ENCODE peak calls at places on chromosomes 11 and 22, in six cellular contexts. W is progenitor cell of endocrine pancreas, P is thoracic aorta, T is uterus, K is esophagus muscularis mucosa, U is HepG2. E is an unnamed sample.
A peak's percentile ranks its signal among the peaks of the same experiment; 100 is the strongest.

GRCh38 chr11:71102251-71102995 is 150.0 kb downstream of the SHANK2 start:
- DNase-seq in K (no peak), U (no peak), P (no peak), T (no peak), W (no peak), E (no peak)

GRCh38 chr11:33040127-33040861 is 922 bp downstream of the TCP11L1 start:
- DNase-seq in K (no peak), T (peak; percentile 24), P (no peak), W (no peak), U (no peak), E (no peak)

GRCh38 chr11:67628710-67629385 is 889 bp downstream of the NUDT8 start:
- DNase-seq in K (no peak), U (no peak), T (no peak), W (no peak), P (no peak), E (no peak)

GRCh38 chr22:49751318-49751967 is 76.2 kb downstream of the BRD1 start:
- DNase-seq in P (no peak), K (peak; percentile 55), W (no peak), T (no peak), U (no peak), E (peak; percentile 24)

GRCh38 chr11:19071255-19071654 is 10.7 kb upstream of the MRGPRX2 start:
- DNase-seq in K (no peak), U (peak; percentile 78), W (peak; percentile 61), P (no peak), T (peak; percentile 55), E (peak; percentile 68)

GRCh38 chr11:88799749-88800500 is 265.9 kb downstream of the GRM5 start:
- DNase-seq in P (no peak), W (no peak), K (no peak), U (no peak), T (no peak), E (no peak)

GRCh38 chr11:15266999-15267398 is 152.3 kb downstream of the INSC start:
- DNase-seq in U (no peak), W (no peak), P (no peak), K (no peak), T (no peak), E (no peak)

GRCh38 chr11:117179048-117179999 is 781 bp downstream of the SIDT2 start:
- DNase-seq in K (no peak), U (no peak), P (no peak), W (no peak), T (no peak), E (no peak)

GRCh38 chr11:34198523-34198922 is 93.1 kb downstream of the NAT10 start:
- DNase-seq in T (no peak), P (no peak), U (no peak), W (no peak), K (no peak), E (no peak)

GRCh38 chr11:15336016-15336415 is 221.3 kb downstream of the INSC start:
- DNase-seq in K (no peak), W (no peak), U (no peak), P (no peak), T (no peak), E (no peak)

GRCh38 chr22:24011735-24012068 is 598 bp downstream of the CABIN1 start:
- DNase-seq in T (no peak), W (no peak), K (no peak), P (no peak), U (no peak), E (no peak)

GRCh38 chr11:39011822-39012221 is 2413.8 kb upstream of the RAG2 start:
- DNase-seq in T (no peak), U (no peak), P (no peak), W (no peak), K (no peak), E (no peak)

GRCh38 chr11:128289048-128289447 is 298.3 kb downstream of the ETS1 start:
- DNase-seq in T (no peak), U (no peak), K (no peak), W (no peak), P (no peak), E (no peak)

GRCh38 chr22:47776329-47776728 is 1013.9 kb downstream of the TBC1D22A start:
- DNase-seq in K (no peak), T (no peak), P (no peak), W (no peak), U (no peak), E (no peak)

GRCh38 chr11:864118-864827 is 21.6 kb downstream of the TSPAN4 start:
- DNase-seq in K (no peak), T (no peak), W (no peak), P (no peak), U (no peak), E (no peak)

GRCh38 chr22:26471522-26471921 is 12.1 kb downstream of the HPS4 start:
- DNase-seq in T (no peak), W (no peak), P (no peak), U (peak; percentile 31), K (no peak), E (no peak)

GRCh38 chr11:93567406-93567819 is 24.2 kb upstream of the SMCO4 start:
- DNase-seq in W (no peak), P (peak; percentile 77), T (peak; percentile 47), U (no peak), K (no peak), E (peak; percentile 95)

GRCh38 chr11:28649922-28650321 is 541.7 kb downstream of the METTL15 start:
- DNase-seq in W (no peak), U (no peak), T (no peak), P (no peak), K (no peak), E (no peak)

GRCh38 chr11:105720096-105720495 is 110.2 kb downstream of the GRIA4 start:
- DNase-seq in U (no peak), T (no peak), P (no peak), W (no peak), K (no peak), E (no peak)

GRCh38 chr11:132126973-132127900 is 756.8 kb downstream of the NTM start:
- DNase-seq in P (no peak), K (no peak), T (no peak), U (peak; percentile 3), W (no peak), E (peak; percentile 70)

GRCh38 chr22:41359376-41359775 is 22.4 kb upstream of the TEF start:
- DNase-seq in T (no peak), U (no peak), P (no peak), W (no peak), K (no peak), E (no peak)

GRCh38 chr22:45709004-45709739 is 37.5 kb downstream of the ATXN10 start:
- DNase-seq in K (no peak), T (no peak), U (peak; percentile 59), P (no peak), W (no peak), E (no peak)

GRCh38 chr22:17205432-17205831 is 13.8 kb downstream of the ADA2 start:
- DNase-seq in K (no peak), P (no peak), T (no peak), W (no peak), U (no peak), E (no peak)

GRCh38 chr22:17198188-17199130 is 20.8 kb downstream of the ADA2 start:
- DNase-seq in P (no peak), W (peak; percentile 49), K (no peak), U (no peak), T (peak; percentile 22), E (no peak)

GRCh38 chr22:17199131-17199731 is 20.0 kb downstream of the ADA2 start:
- DNase-seq in W (peak; percentile 21), P (no peak), T (peak; percentile 36), K (no peak), U (no peak), E (no peak)

DNA sequence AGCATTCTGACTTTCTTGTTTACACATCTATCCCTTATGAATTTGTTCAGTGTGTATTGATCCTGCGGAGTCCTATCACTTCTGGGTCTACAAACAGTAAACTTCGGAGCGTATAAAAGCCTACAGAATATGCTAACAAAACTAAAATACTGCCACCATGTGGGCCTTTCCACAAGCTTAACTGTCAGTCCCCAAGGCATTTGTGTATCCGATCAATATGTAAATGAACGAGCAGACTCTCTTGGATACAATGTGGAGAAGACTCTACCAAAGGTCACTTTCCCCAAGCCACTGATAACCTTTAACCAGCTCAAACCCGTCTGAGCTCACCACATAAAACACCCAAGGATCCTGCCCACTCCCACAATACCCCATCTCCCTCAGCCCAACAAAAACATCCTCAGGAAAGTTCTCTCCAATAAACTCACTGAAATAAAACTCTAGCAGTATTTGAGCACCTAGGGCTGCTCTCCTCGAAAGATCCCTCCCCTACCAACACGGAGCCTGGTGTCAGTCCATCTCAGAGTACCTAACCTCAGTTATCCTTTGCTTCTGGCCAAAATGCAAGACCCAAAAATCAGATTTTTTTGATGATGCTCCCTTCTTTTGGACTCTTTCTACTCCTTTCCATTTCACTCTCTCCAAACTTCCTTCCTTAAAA is 17.8 kb downstream of the ADA2 start:
- DNase-seq in U (peak; percentile 53), W (no peak), K (no peak), T (no peak), P (no peak), E (no peak)
- TF ChIP-seq CTCF in U (peak; percentile 68), W (peak; percentile 57), K (peak; percentile 4), T (no peak), P (no peak), E (no peak)

GRCh38 chr11:66467034-66467659 is 442 bp downstream of the PELI3 start:
- DNase-seq in P (no peak), W (peak; percentile 49), K (no peak), U (no peak), T (no peak), E (no peak)
- TF ChIP-seq CTCF in P (peak; percentile 62), W (peak; percentile 59), K (peak; percentile 66), U (peak; percentile 11), T (no peak), E (peak; percentile 55)

DNA sequence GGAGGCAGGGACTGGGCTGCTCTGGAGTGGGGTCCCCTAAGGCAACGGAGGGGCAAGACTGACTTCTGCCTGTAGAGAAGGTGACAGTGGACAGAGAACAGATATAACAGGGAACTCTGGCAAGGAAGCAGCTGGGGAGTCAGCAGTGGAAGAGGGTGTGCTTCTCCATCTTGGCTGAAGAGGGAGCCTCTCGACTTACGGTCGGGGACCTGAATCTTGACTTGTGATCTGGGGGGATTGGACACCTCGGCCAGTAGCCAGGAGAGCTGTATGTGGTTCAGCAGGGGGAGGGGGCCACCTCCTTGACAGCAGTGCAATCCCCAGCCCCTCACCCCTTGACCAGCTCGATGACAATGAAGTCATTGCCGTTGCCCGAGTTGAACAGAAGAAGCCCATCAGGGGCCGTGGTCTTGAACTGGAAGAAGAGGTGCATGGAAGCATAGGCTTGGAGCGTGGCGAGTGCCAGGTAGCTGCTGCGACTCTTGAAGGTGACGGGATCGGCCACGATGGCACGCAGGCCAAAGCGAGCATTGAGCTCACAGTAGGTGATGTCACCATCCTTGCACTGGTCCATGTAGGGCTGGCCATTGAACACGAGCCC is 60.0 kb downstream of the SLC22A12 start:
- DNase-seq in U (no peak), K (no peak), P (no peak), T (no peak), W (no peak), E (no peak)
- TF ChIP-seq CTCF in U (peak; percentile 49), K (peak; percentile 31), P (peak; percentile 22), T (no peak), W (peak; percentile 42), E (peak; percentile 18)

DNA sequence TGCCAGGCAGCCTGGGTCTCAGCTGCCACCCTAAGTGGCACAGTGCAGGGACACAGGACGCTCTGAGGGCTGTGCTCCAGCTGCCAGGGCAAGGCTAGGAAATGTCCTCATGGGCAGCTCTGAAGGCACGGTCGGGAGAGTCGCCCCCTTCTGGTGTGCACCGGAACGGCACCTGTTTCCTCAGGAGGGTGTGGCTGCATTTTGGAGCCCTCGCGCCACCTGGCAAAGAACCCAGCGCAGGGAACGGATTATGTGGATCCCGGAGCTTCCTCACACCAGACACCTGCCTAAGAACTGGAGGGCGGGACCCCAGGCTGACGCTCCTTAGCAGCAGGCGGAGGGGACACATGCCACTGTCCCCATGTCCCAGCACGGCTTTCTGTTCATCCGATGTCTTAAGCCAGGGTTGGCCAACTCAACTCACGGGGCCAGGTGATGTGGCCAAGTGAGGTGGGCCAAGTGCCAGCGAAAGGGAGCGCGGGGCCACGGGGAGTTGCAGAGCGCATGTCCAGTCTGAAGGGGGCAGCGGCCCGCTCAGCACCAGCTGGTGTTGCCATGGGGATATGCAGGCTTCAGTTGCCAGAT is 5.1 kb upstream of the SLC22A8 start:
- DNase-seq in U (no peak), K (no peak), P (no peak), T (no peak), W (no peak), E (no peak)
- TF ChIP-seq CTCF in U (peak; percentile 66), K (no peak), P (no peak), T (no peak), W (peak; percentile 57), E (no peak)